ENCODE peak calls at places on chromosomes 6 and 20, in ten cellular contexts. B, Y, S, N, Z, Q, W, T, K and L are unnamed samples. For H3K4me1, the result is how much of the 10 kb centered on the place peaks cover.

GRCh38 chr20:25020345-25020744 is 27.8 kb upstream of the APMAP start:
- DNase-seq in N (no peak), Z (peak), S (no peak), B (no peak), W (no peak), K (no peak), Y (no peak), Q (no peak), T (no peak), L (no peak)

GRCh38 chr6:3882865-3883264 is 33.7 kb downstream of the FAM50B start:
- DNase-seq in N (no peak), Y (no peak), Z (no peak), B (no peak), W (peak), T (no peak), S (peak), K (no peak), Q (no peak), L (no peak)

GRCh38 chr6:142926494-142927273 is 18.3 kb downstream of the HIVEP2 start:
- DNase-seq in S (peak), W (peak), T (peak), K (peak), B (no peak), Y (no peak), Z (peak), N (peak), Q (peak), L (no peak)

GRCh38 chr20:62741191-62741676 is 32.6 kb downstream of the NTSR1 start:
- DNase-seq in B (no peak), W (no peak), Z (peak), T (peak), Q (peak), K (peak), Y (no peak), N (peak), S (no peak), L (no peak)

GRCh38 chr6:34513628-34514027 is 42.5 kb downstream of the SPDEF start:
- DNase-seq in K (no peak), W (no peak), Y (no peak), B (no peak), S (no peak), Z (peak), N (no peak), Q (peak), T (no peak), L (no peak)

GRCh38 chr20:59525500-59526241 is 78.7 kb upstream of the PHACTR3 start:
- DNase-seq in K (peak), T (peak), B (peak), Y (no peak), Q (no peak), S (peak), N (peak), Z (peak), W (peak), L (no peak)

GRCh38 chr6:98944598-98945011 is 3.1 kb downstream of the FBXL4 start:
- DNase-seq in Z (no peak), T (no peak), W (peak), Y (no peak), N (no peak), S (no peak), K (no peak), Q (no peak), B (no peak), L (no peak)

GRCh38 chr6:170075659-170076223 is 215.1 kb downstream of the DLL1 start:
- DNase-seq in T (no peak), B (no peak), W (no peak), Y (no peak), Q (peak), Z (peak), S (no peak), K (peak), N (peak), L (no peak)

GRCh38 chr6:36622901-36623546 is 28.9 kb downstream of the SRSF3 start:
- DNase-seq in B (no peak), S (no peak), Z (no peak), T (no peak), Y (no peak), Q (no peak), N (no peak), W (no peak), K (no peak), L (no peak)

GRCh38 chr6:82337688-82338257 is 25.8 kb upstream of the TPBG start:
- DNase-seq in B (peak), Y (no peak), Q (no peak), S (no peak), T (no peak), N (no peak), K (no peak), Z (no peak), W (no peak), L (no peak)

DNA sequence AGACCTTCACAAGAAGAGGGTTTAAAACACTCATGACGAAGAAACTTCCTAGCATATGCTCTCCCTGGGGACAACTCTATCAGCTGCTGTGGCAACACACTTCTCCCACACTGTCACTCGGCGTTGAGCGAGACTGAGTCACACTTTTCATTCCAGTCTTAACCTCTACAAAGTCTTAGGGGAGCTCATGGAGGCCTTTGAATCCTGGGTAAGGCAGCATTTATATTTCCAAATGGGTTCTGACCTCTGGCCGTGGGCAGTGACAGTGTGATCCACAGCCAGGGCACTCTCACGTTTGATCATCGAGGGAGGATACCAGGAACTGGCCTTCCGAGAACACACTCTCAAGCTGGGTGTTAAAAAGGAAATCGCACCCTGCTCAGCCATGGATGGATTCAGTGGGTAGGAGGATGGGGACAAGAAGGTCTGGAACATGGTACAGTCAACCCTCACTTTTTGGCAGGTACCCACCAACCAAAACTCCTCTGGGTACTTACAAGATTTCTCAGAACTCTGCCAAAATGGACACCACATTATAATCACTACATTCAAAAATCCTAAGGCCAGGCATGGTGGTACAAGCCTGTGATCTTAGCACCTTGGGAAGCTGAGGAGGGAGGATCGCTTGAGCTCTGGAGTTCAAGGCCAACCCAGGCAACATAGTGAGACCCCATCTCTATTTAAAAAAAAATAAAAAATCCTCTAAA is 19.6 kb downstream of the RRBP1 start:
- DNase-seq in Y (no peak), B (no peak), Z (peak), N (no peak), S (peak), K (no peak), W (peak), T (no peak), Q (no peak), L (peak)
- H3K4me1 ChIP-seq in Y (under half), B (under half), Z (under half), N (under half), S (under half), K (under half), W (under half), T (under half), Q (under half), L (half or more)

DNA sequence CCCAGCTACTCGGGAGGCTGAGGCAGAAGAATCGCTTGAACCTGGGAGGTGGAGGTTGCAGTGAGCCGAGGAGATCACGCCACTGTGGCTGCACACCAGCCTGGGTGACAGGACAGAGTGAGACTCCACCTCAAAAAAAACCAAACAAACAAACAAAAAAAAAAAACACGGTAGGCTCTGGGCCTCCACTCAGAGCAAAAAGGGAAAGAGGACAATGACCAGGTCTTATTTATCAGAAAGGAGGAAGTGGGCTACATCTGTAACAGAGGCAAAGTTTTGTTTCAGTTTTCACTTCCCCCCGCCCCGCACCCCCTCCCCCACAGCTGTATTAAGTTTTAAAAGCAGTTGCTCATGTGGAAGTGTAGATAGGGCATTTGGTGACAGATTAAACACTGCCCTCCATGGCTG is 114.7 kb downstream of the RCAN2 start:
- DNase-seq in N (no peak), Z (no peak), T (no peak), W (no peak), B (no peak), S (no peak), Q (no peak), Y (no peak), K (no peak), L (no peak)
- H3K4me1 ChIP-seq in N (under half), Z (under half), T (under half), W (under half), B (under half), S (under half), Q (under half), Y (under half), K (under half), L (half or more)

GRCh38 chr6:41721396-41721795 is 14.0 kb downstream of the TFEB start:
- DNase-seq in Z (no peak), S (no peak), B (no peak), N (peak), Q (peak), W (no peak), Y (no peak), K (no peak), T (no peak), L (no peak)

GRCh38 chr6:41719796-41720620 is 15.4 kb downstream of the TFEB start:
- DNase-seq in S (no peak), B (no peak), N (peak), Z (no peak), W (no peak), Q (peak), Y (no peak), K (no peak), T (no peak), L (no peak)

GRCh38 chr6:41718828-41719227 is 16.6 kb downstream of the TFEB start:
- DNase-seq in W (no peak), Q (peak), Z (no peak), B (no peak), Y (no peak), T (no peak), K (no peak), N (peak), S (no peak), L (no peak)

GRCh38 chr6:41723178-41723935 is 12.1 kb downstream of the TFEB start:
- DNase-seq in Z (peak), N (peak), B (no peak), Q (peak), W (peak), K (peak), Y (no peak), T (no peak), S (peak), L (peak)

GRCh38 chr6:41720783-41721182 is 14.6 kb downstream of the TFEB start:
- DNase-seq in N (peak), W (no peak), Q (peak), Y (no peak), T (no peak), S (no peak), B (no peak), Z (no peak), K (no peak), L (no peak)
- H3K4me1 ChIP-seq in N (under half), W (under half), Q (half or more), Y (under half), T (under half), S (half or more), B (under half), Z (under half), K (under half), L (half or more)

GRCh38 chr20:37954626-37955025 is 51.7 kb downstream of the VSTM2L start:
- DNase-seq in B (no peak), N (no peak), Q (no peak), Z (peak), T (no peak), W (no peak), Y (no peak), K (peak), S (no peak), L (no peak)
- H3K4me1 ChIP-seq in B (under half), N (under half), Q (under half), Z (under half), T (under half), W (under half), Y (under half), K (under half), S (under half), L (under half)

GRCh38 chr6:10398439-10399218 is 16.2 kb downstream of the TFAP2A start:
- DNase-seq in K (no peak), T (no peak), Q (no peak), S (no peak), N (no peak), Y (no peak), Z (no peak), B (no peak), W (no peak), L (no peak)
- H3K4me1 ChIP-seq in K (under half), T (under half), Q (under half), S (under half), N (under half), Y (half or more), Z (under half), B (under half), W (under half), L (under half)

DNA sequence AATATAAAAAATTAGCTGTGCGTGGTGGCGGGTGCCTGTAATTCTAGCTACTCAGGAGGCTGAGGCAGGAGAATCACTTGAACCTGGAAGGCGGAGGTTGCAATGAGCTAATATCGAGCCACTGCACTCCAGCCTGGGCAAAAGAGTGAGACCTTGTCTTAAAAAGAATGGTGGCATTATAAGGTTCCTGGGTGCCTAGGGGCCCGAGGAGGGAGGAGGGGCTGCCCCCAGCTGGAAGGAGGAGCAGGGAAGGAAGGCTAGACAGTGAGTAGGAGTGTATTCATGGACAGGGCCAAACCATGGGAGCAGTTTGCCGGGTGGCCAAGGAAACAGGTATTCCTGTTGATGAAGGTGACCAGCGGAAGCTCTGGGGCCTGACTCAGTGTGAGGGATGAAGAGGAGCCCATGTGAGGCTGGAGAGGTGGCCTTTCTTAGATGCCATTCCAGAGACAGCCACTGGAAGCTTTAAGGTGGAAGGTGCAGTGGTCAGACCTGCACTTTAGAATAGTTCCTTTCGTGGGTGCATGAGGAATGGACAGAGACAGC is 24.2 kb downstream of the MANBAL start:
- DNase-seq in K (no peak), Y (no peak), Z (peak), S (no peak), Q (no peak), B (no peak), T (no peak), N (no peak), W (no peak), L (no peak)
- H3K4me1 ChIP-seq in K (under half), Y (under half), Z (under half), S (under half), Q (under half), B (under half), T (under half), N (under half), W (under half), L (under half)

DNA sequence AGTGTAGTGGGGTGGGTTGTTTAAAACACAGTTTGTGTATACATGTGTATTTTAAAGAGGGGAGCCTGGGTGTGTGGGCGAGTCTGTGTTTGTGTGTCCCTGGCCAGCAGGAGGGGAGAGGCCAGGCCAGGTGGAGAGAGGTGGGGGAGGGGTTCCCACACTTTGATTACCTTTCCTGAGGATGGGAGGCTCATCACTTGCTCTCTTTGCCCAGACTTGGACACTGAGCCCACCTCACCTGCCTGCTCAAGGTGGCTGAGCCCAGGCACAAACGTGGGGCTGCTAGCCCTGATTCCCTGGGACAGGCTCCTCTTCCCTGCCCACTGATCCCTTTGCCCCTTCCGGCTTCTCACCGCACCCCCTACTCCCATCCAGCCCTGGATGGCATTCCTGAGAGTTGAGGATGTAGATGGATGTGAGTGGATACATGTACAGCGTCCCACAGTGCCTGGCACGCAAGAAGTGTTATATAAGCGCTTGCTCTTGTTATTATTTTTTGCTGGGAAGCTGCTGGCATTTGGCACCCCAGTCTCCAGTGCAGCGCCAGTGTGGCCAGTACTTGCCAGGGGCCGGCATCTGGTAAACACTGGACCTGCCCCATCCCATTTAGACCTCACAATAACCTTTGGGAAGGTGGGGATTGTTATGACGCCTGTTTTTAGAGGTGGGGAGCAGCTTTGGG is 2.7 kb downstream of the CEBPB start:
- DNase-seq in B (no peak), T (no peak), S (peak), Z (peak), Y (no peak), Q (no peak), W (peak), K (peak), N (peak), L (no peak)
- H3K4me1 ChIP-seq in B (under half), T (under half), S (under half), Z (under half), Y (under half), Q (under half), W (under half), K (under half), N (under half), L (under half)

DNA sequence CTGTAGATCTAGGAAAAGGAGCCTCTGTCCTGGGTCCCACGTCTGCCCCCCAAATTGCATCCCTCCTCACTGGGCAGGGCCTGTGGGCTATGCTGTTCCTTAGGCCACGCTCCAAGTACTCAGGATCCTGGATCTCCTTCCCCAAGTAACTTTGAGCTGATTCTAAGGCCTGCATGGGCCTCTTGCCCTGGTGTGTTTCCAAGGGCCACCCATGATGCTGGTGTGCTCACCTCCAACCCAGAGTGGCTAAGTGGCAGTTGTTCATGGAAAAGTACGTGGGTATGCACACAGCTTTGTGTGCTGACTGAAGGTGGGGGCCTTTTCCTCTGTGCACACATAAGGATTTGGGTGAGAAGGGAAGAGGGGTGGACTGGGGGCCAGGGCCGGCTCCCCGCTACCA is 5.3 kb downstream of the GMPR start:
- DNase-seq in W (no peak), N (no peak), B (no peak), S (no peak), K (no peak), Q (no peak), Z (no peak), T (no peak), Y (no peak), L (no peak)
- H3K4me1 ChIP-seq in W (under half), N (under half), B (under half), S (under half), K (under half), Q (under half), Z (under half), T (under half), Y (under half), L (half or more)

GRCh38 chr6:41938590-41938989 is 3.0 kb downstream of the CCND3 start:
- DNase-seq in T (no peak), B (no peak), Q (no peak), N (no peak), K (no peak), Z (no peak), Y (no peak), W (no peak), S (no peak), L (no peak)

GRCh38 chr6:41935685-41936072 is 5.9 kb downstream of the CCND3 start:
- DNase-seq in T (no peak), Z (no peak), Y (no peak), W (no peak), K (peak), B (no peak), S (no peak), Q (no peak), N (no peak), L (no peak)

GRCh38 chr6:41937881-41938574 is 3.6 kb downstream of the CCND3 start:
- DNase-seq in Q (no peak), N (peak), T (no peak), W (no peak), Z (no peak), S (no peak), B (no peak), Y (no peak), K (no peak), L (no peak)

GRCh38 chr6:41936073-41936837 is 5.4 kb downstream of the CCND3 start:
- DNase-seq in Q (peak), N (peak), Z (no peak), S (peak), B (peak), K (peak), W (peak), Y (peak), T (peak), L (peak)

GRCh38 chr6:41937472-41937871 is 4.1 kb downstream of the CCND3 start:
- DNase-seq in S (no peak), W (no peak), B (no peak), Z (no peak), K (no peak), T (no peak), Y (no peak), N (no peak), Q (no peak), L (no peak)
- H3K4me1 ChIP-seq in S (under half), W (under half), B (under half), Z (under half), K (under half), T (under half), Y (under half), N (under half), Q (half or more), L (under half)